ENCODE peak calls at places on chromosomes 16 and 17, in nine cellular contexts. N, H, Z, P, L, V, X, A and B are unnamed samples.

GRCh38 chr16:53620476-53620875 is 83.2 kb downstream of the RPGRIP1L start:
- DNase-seq in H (no peak), N (no peak), X (no peak), P (no peak), L (no peak), V (no peak), A (no peak), Z (no peak), B (no peak)

GRCh38 chr16:86664518-86665318 is 86.4 kb downstream of the FOXL1 start:
- DNase-seq in N (peak), A (no peak), X (peak), V (no peak), P (no peak), H (no peak), Z (no peak), L (no peak), B (no peak)

GRCh38 chr16:58730724-58731370 is 3.3 kb downstream of the GOT2 start:
- DNase-seq in X (no peak), A (no peak), N (no peak), Z (no peak), H (no peak), L (no peak), V (no peak), P (no peak), B (no peak)

GRCh38 chr17:22411185-22411784 is 719.0 kb downstream of the KCNJ18 start:
- DNase-seq in P (no peak), N (no peak), L (no peak), X (no peak), Z (no peak), A (no peak), V (no peak), H (no peak), B (no peak)

GRCh38 chr17:65185686-65186382 is 48.7 kb downstream of the RGS9 start:
- DNase-seq in A (no peak), X (no peak), N (no peak), P (no peak), V (no peak), Z (no peak), L (no peak), H (no peak), B (no peak)

GRCh38 chr17:82922646-82923045 is 82.8 kb upstream of the ZNF750 start:
- DNase-seq in P (no peak), A (no peak), N (no peak), L (no peak), H (no peak), Z (no peak), X (no peak), V (no peak), B (no peak)

GRCh38 chr17:74608511-74608910 is 15.0 kb downstream of the CD300E start:
- DNase-seq in Z (no peak), H (no peak), V (no peak), A (no peak), N (no peak), L (no peak), P (no peak), X (no peak), B (no peak)

GRCh38 chr17:75822800-75823166 is 21.4 kb downstream of the UNC13D start:
- DNase-seq in A (no peak), Z (no peak), V (no peak), H (no peak), L (no peak), P (peak), X (no peak), N (peak), B (no peak)

GRCh38 chr17:17769869-17770361 is 66.9 kb downstream of the SREBF1 start:
- DNase-seq in H (no peak), A (no peak), V (no peak), N (no peak), L (no peak), P (no peak), Z (no peak), X (no peak), B (no peak)

GRCh38 chr16:61891460-61891859 is 144.8 kb downstream of the CDH8 start:
- DNase-seq in A (no peak), Z (no peak), N (no peak), H (no peak), P (no peak), V (no peak), X (no peak), L (no peak), B (no peak)

GRCh38 chr17:69430488-69430887 is 16.0 kb downstream of the MAP2K6 start:
- DNase-seq in H (no peak), A (no peak), N (no peak), X (no peak), L (no peak), P (no peak), Z (no peak), V (no peak), B (no peak)

GRCh38 chr16:20899503-20900298 is 457 bp downstream of the DCUN1D3 start:
- DNase-seq in Z (no peak), V (no peak), P (peak), X (no peak), L (no peak), A (no peak), H (peak), N (no peak), B (no peak)

GRCh38 chr17:17019891-17020456 is 22.3 kb upstream of the MPRIP start:
- DNase-seq in X (no peak), Z (no peak), P (no peak), V (no peak), H (no peak), L (no peak), N (no peak), A (no peak), B (no peak)

GRCh38 chr17:7732981-7733557 is 15.5 kb downstream of the DNAH2 start:
- DNase-seq in Z (no peak), N (no peak), L (no peak), X (no peak), A (no peak), V (no peak), H (no peak), P (no peak), B (no peak)

GRCh38 chr17:49437696-49438438 is 23.2 kb upstream of the PHB1 start:
- DNase-seq in H (no peak), V (no peak), Z (no peak), N (no peak), A (no peak), P (no peak), L (no peak), X (no peak), B (no peak)

GRCh38 chr16:22369221-22369811 is 5.1 kb downstream of the CDR2 start:
- DNase-seq in A (no peak), V (peak), H (peak), L (no peak), P (no peak), N (no peak), Z (peak), X (peak), B (no peak)

GRCh38 chr17:77526728-77527355 is 386.1 kb downstream of the SEC14L1 start:
- DNase-seq in N (no peak), P (no peak), H (no peak), V (no peak), Z (no peak), X (no peak), L (no peak), A (no peak), B (no peak)

GRCh38 chr17:77204531-77204930 is 63.8 kb downstream of the SEC14L1 start:
- DNase-seq in H (no peak), Z (no peak), L (no peak), P (peak), V (no peak), N (peak), X (no peak), A (no peak), B (no peak)

GRCh38 chr17:49861150-49861884 is 13.4 kb upstream of the TAC4 start:
- DNase-seq in V (peak), H (peak), X (peak), A (peak), Z (peak), N (no peak), P (no peak), L (no peak), B (no peak)

GRCh38 chr17:17698869-17699351 is 17.7 kb downstream of the RAI1 start:
- DNase-seq in H (peak), P (no peak), N (no peak), A (peak), L (no peak), X (no peak), Z (no peak), V (no peak), B (no peak)

DNA sequence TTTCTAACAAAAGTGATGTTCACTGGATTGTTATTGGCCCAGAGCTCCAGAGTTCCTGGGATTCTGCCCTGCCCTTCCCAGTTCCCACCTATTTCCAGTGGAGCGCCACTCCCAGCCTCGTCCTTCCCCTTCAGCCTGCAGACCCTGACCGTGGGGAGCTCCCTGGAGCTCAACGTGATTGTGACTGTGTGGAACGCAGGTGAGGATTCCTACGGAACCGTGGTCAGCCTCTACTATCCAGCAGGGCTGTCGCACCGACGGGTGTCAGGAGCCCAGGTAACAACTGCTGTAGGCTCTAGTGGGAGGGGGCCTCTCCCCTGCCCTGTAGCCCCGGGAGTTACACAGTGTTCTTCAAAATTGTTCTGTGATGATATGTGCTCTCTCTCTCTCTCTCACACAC is 11.8 kb downstream of the COX6A2 start:
- DNase-seq in Z (no peak), L (no peak), P (no peak), N (no peak), V (no peak), X (no peak), H (no peak), A (no peak), B (no peak)
- H3K27ac ChIP-seq in Z (no peak), L (no peak), P (no peak), N (no peak), V (no peak), X (no peak), H (no peak), A (no peak), B (no peak)

GRCh38 chr17:1606352-1606985 is 22.2 kb downstream of the SLC43A2 start:
- DNase-seq in N (no peak), V (no peak), X (no peak), P (no peak), Z (no peak), H (no peak), A (no peak), L (no peak), B (no peak)
- H3K27ac ChIP-seq in N (peak), V (no peak), X (no peak), P (no peak), Z (peak), H (no peak), A (no peak), L (peak), B (peak)

GRCh38 chr17:30352247-30352814 is 18.5 kb upstream of the TMIGD1 start:
- DNase-seq in V (no peak), A (no peak), N (no peak), Z (no peak), P (no peak), L (no peak), H (no peak), X (no peak), B (no peak)
- H3K27ac ChIP-seq in V (no peak), A (no peak), N (no peak), Z (no peak), P (no peak), L (no peak), H (no peak), X (no peak), B (no peak)

GRCh38 chr17:57954421-57955182 is 610 bp downstream of the CUEDC1 start:
- DNase-seq in X (peak), L (peak), Z (peak), P (peak), V (no peak), H (peak), A (peak), N (peak), B (peak)

GRCh38 chr17:57957120-57957850 is 2.1 kb upstream of the CUEDC1 start:
- DNase-seq in H (no peak), A (no peak), P (peak), N (peak), X (no peak), Z (no peak), V (no peak), L (peak), B (no peak)

GRCh38 chr17:57957886-57958285 is 2.7 kb upstream of the CUEDC1 start:
- DNase-seq in H (no peak), A (no peak), Z (no peak), V (no peak), L (peak), P (peak), X (no peak), N (no peak), B (no peak)

GRCh38 chr17:57955183-57955952 is at the start of gene CUEDC1:
- DNase-seq in H (peak), N (peak), A (peak), Z (peak), X (peak), L (no peak), P (peak), V (peak), B (peak)

DNA sequence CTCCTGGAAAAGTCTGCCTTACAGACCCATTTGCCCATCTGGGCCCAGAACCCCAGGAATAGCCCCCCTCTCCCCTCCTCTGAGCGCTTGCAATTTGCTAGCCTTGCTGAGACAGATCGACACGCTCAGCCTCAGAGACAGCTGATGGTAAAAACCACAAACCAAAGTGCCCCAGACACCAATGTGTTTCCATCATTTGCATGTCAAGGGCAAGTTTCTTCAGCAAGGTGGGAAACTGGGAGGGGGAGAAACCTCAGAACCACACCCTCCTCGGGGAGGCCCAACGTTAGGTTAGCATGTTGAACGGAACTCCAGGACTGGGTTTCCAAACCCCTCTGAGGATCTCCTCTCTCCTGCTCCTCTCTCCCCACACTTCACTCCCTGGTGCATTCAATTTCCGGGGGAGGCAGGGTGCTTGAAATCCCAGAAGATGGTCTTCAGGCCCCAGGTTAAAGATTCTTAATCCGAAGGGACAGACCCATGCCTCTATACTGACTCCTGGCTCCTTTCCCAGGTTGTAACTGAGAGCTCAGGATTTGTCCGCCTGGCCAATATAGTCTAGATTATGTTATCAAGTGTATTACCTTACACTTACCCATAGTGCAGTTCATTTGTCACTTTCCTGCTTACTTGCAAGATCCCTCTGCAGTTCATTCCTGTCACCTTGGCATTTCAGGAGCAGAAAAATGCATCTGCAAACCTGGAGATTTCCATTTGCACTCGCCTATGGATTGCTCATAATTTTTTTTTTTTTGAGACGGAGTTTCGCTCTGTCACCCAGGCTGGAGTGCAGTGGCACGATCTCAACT is 1.3 kb upstream of the CUEDC1 start:
- DNase-seq in P (no peak), V (peak), A (no peak), L (no peak), H (no peak), X (no peak), Z (no peak), N (peak), B (no peak)
- H3K27ac ChIP-seq in P (no peak), V (no peak), A (no peak), L (no peak), H (no peak), X (no peak), Z (no peak), N (no peak), B (no peak)

GRCh38 chr16:89827383-89828198 is 684 bp upstream of the SPIRE2 start:
- DNase-seq in P (peak), H (peak), L (peak), N (no peak), V (no peak), A (peak), X (peak), Z (peak), B (no peak)
- H3K27ac ChIP-seq in P (peak), H (peak), L (peak), N (peak), V (no peak), A (no peak), X (peak), Z (peak), B (peak)